ENCODE peak calls at places on chromosomes 13 and 19, in four cellular contexts. U is psoas muscle, B is heart right ventricle, O is heart left ventricle. M is an unnamed sample.

GRCh38 chr13:105334211-105334610 is 1201.3 kb downstream of the EFNB2 start:
- DNase-seq in O (no peak), B (no peak), U (no peak), M (no peak)

GRCh38 chr13:113971471-113972231 is 2.2 kb downstream of the C13orf46 start:
- DNase-seq in U (peak; percentile 10), B (no peak), O (peak; percentile 60), M (no peak)

GRCh38 chr19:11414544-11414943 is 4.6 kb downstream of the RGL3 start:
- DNase-seq in O (no peak), U (no peak), B (no peak), M (no peak)

GRCh38 chr19:17184381-17184841 is 30.7 kb upstream of the USE1 start:
- DNase-seq in B (no peak), U (no peak), O (no peak), M (no peak)

GRCh38 chr19:6811378-6811777 is 38.9 kb downstream of the VAV1 start:
- DNase-seq in O (no peak), B (no peak), U (no peak), M (no peak)

GRCh38 chr19:5547881-5548280 is 19.9 kb downstream of the TINCR start:
- DNase-seq in U (no peak), B (no peak), O (no peak), M (no peak)

GRCh38 chr19:46714523-46715106 is 2.3 kb downstream of the PRKD2 start:
- DNase-seq in O (no peak), U (no peak), B (no peak), M (no peak)

GRCh38 chr19:5127710-5128109 is 158.8 kb downstream of the KDM4B start:
- DNase-seq in O (no peak), B (no peak), U (no peak), M (no peak)

GRCh38 chr13:72504026-72504925 is 223.2 kb downstream of the MZT1 start:
- DNase-seq in B (no peak), O (no peak), U (no peak), M (no peak)

GRCh38 chr19:57233207-57233606 is 2.4 kb downstream of the AURKC start:
- DNase-seq in B (no peak), U (no peak), O (no peak), M (no peak)

GRCh38 chr19:14475251-14476073 is at the start of gene PTGER1:
- DNase-seq in O (no peak), U (no peak), B (no peak), M (no peak)

GRCh38 chr13:113903361-113903760 is 39.5 kb upstream of the GAS6 start:
- DNase-seq in U (no peak), B (no peak), O (no peak), M (no peak)

GRCh38 chr19:33437351-33438015 is 64.0 kb downstream of the CEBPG start:
- DNase-seq in U (no peak), B (no peak), O (peak; percentile 20), M (peak; percentile 32)

GRCh38 chr19:22807061-22807835 is 23.3 kb upstream of the ZNF99 start:
- DNase-seq in B (no peak), U (no peak), O (no peak), M (no peak)

GRCh38 chr19:5036733-5037681 is 68.1 kb downstream of the KDM4B start:
- DNase-seq in O (no peak), U (peak; percentile 60), B (peak; percentile 56), M (no peak)

GRCh38 chr13:65551208-65551607 is 1678.9 kb downstream of the PCDH9 start:
- DNase-seq in B (no peak), U (no peak), O (no peak), M (no peak)

GRCh38 chr13:51844862-51845573 is at the start of gene TMEM272:
- DNase-seq in O (peak; percentile 75), U (peak; percentile 40), B (peak; percentile 61), M (no peak)

GRCh38 chr13:60326273-60326672 is 70.7 kb upstream of the TDRD3 start:
- DNase-seq in U (no peak), O (no peak), B (no peak), M (no peak)

GRCh38 chr19:38267780-38268430 is 3.5 kb downstream of the SPINT2 start:
- DNase-seq in B (no peak), U (no peak), O (no peak), M (no peak)
- H3K27ac ChIP-seq in B (no peak overlapping the region), U (no peak overlapping the region), O (no peak overlapping the region), M (no peak overlapping the region)

DNA sequence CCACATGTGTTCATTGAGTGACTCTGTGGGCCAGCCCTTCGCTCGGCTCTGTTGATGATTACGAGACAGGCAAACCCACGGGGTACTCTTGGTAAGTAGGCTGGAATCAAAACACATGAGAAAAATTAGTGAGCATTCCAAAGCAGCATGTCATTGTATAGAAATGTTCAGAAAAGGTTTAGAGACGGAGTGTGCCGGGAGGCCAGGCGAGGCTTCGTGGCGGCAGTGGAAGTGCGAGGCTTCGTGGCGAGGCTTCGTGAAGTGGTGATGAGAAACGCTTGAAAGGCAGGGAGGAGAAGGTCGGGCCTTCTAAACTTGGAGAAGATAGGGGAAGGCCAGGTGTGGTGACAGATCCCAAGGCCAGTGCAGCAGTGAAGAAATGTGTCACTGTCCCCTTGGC is 144.4 kb downstream of the ZNF536 start:
- DNase-seq in U (no peak), B (no peak), O (no peak), M (no peak)
- H3K27ac ChIP-seq in U (no peak overlapping the region), B (no peak overlapping the region), O (no peak overlapping the region), M (no peak overlapping the region)

GRCh38 chr19:39823693-39824092 is 10.3 kb downstream of the DYRK1B start:
- DNase-seq in B (no peak), O (no peak), U (no peak), M (no peak)
- H3K27ac ChIP-seq in B (no peak overlapping the region), O (peak overlapping the region; percentile 64), U (peak overlapping the region; percentile 91), M (peak overlapping the region; percentile 84)

GRCh38 chr13:112732679-112733078 is 42.8 kb downstream of the ATP11A start:
- DNase-seq in B (no peak), U (no peak), O (no peak), M (no peak)
- H3K27ac ChIP-seq in B (no peak overlapping the region), U (no peak overlapping the region), O (no peak overlapping the region), M (no peak overlapping the region)

GRCh38 chr13:99614465-99614885 is 113.2 kb downstream of the TM9SF2 start:
- DNase-seq in B (no peak), U (no peak), O (no peak), M (no peak)

GRCh38 chr13:99605417-99606321 is 104.4 kb downstream of the TM9SF2 start:
- DNase-seq in U (peak; percentile 37), B (peak; percentile 43), O (no peak), M (peak; percentile 24)

GRCh38 chr13:99606322-99607089 is 105.2 kb downstream of the TM9SF2 start:
- DNase-seq in U (peak; percentile 87), O (peak; percentile 97), B (peak; percentile 94), M (peak; percentile 89)

GRCh38 chr13:99608345-99608744 is 107.1 kb downstream of the TM9SF2 start:
- DNase-seq in U (no peak), B (no peak), O (no peak), M (no peak)

DNA sequence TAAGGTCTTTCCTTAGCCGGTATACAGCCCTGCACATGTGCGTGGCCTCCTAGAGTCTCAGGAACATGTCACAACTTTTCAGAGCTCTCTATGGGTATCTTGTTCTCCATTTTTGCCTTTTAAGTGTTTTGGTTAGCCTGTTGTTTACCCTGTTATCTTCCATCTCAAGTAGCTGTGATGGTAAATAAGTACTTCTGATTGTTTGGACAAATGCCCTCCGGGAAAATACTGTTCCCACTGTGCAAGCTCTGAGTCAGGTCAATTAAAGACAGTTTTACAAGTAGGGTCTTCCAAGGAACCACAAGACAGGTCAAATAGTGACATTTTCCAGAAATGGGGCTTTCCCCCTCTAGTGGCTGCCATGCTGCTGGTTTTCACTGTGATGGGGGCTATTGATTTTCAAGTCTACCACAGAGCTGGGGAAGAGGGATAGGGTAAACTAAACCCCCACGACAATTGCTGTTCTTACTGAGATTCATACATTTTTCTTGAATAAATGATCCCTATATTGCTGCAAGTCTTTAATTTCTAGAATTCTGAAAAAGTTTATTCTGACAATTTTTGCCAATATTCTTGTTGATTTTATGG is 109.5 kb downstream of the TM9SF2 start:
- DNase-seq in B (no peak), O (no peak), U (no peak), M (no peak)
- H3K27ac ChIP-seq in B (no peak overlapping the region), O (no peak overlapping the region), U (no peak overlapping the region), M (no peak overlapping the region)